ENCODE peak calls at places on chromosomes 7 and 10, in eight cellular contexts. C is NCI-H2029; D is activated CD4-positive, CD25-positive, alpha-beta regulatory T cell; Z is GM12892; A is hypothalamus; J is left ventricle myocardium superior; O is stimulated activated CD4-positive, alpha-beta T cell treated with anti-CD3 and anti-CD28 coated beads, Interleukin-1b, Interleukin-23, amount 100 ng/mL, for 24 hours; R is caudate nucleus. B is an unnamed sample.

GRCh38 chr7:137634356-137634755 is 212.4 kb downstream of the DGKI start:
- DNase-seq in D (no peak), Z (no peak), O (no peak), R (no peak), A (no peak), J (no peak), C (no peak), B (no peak)

GRCh38 chr10:91745086-91745831 is 53.0 kb upstream of the TNKS2 start:
- DNase-seq in J (no peak), O (no peak), A (no peak), C (no peak), Z (no peak), R (no peak), D (no peak), B (no peak)

GRCh38 chr7:86914468-86915054 is 144.9 kb downstream of the ELAPOR2 start:
- DNase-seq in C (no peak), R (no peak), D (no peak), A (no peak), J (no peak), Z (no peak), O (no peak), B (no peak)

GRCh38 chr10:33487014-33487776 is 152.7 kb upstream of the NRP1 start:
- DNase-seq in A (no peak), C (no peak), J (no peak), Z (no peak), D (no peak), R (no peak), O (no peak), B (no peak)

GRCh38 chr7:34058791-34059550 is 153.6 kb downstream of the BMPER start:
- DNase-seq in D (no peak), R (no peak), A (peak), O (no peak), C (no peak), J (peak), Z (no peak), B (no peak)

GRCh38 chr10:48365668-48366067 is 59.2 kb downstream of the MAPK8 start:
- DNase-seq in D (no peak), R (no peak), A (no peak), J (no peak), O (no peak), Z (no peak), C (no peak), B (no peak)

GRCh38 chr10:35194906-35195305 is 68.3 kb downstream of the CREM start:
- DNase-seq in D (no peak), R (no peak), O (no peak), J (no peak), C (peak), A (no peak), Z (no peak), B (no peak)

GRCh38 chr7:51789494-51789893 is 472.9 kb upstream of the COBL start:
- DNase-seq in D (no peak), J (no peak), R (no peak), O (no peak), C (no peak), A (no peak), Z (no peak), B (no peak)

GRCh38 chr10:79081353-79082034 is 12.7 kb downstream of the ZMIZ1 start:
- DNase-seq in A (no peak), C (no peak), D (no peak), Z (no peak), J (peak), O (no peak), R (no peak), B (peak)

GRCh38 chr10:114521250-114521649 is 116.9 kb upstream of the AFAP1L2 start:
- DNase-seq in D (no peak), J (no peak), A (no peak), R (no peak), Z (no peak), O (no peak), C (no peak), B (no peak)

GRCh38 chr7:100865372-100865911 is 1.7 kb upstream of the TRIP6 start:
- DNase-seq in C (no peak), A (no peak), J (no peak), R (peak), O (no peak), D (no peak), Z (no peak), B (no peak)

GRCh38 chr7:123431075-123431614 is 103.2 kb downstream of the IQUB start:
- DNase-seq in R (no peak), C (no peak), A (no peak), Z (no peak), J (no peak), D (no peak), O (no peak), B (no peak)

GRCh38 chr7:118583651-118584050 is 359.1 kb downstream of the ANKRD7 start:
- DNase-seq in D (no peak), Z (no peak), C (no peak), A (no peak), R (no peak), O (no peak), J (no peak), B (no peak)

GRCh38 chr10:118106426-118106825 is 59.7 kb upstream of the RAB11FIP2 start:
- DNase-seq in D (no peak), Z (no peak), A (no peak), J (no peak), R (no peak), C (no peak), O (no peak), B (no peak)

GRCh38 chr10:77421576-77421975 is 216.0 kb downstream of the KCNMA1 start:
- DNase-seq in A (no peak), Z (no peak), D (no peak), C (no peak), O (no peak), J (no peak), R (no peak), B (no peak)

GRCh38 chr10:61376908-61377368 is 76.2 kb downstream of the TMEM26 start:
- DNase-seq in J (no peak), O (no peak), D (no peak), C (no peak), R (no peak), A (no peak), Z (no peak), B (no peak)

GRCh38 chr10:132118366-132118765 is 52.6 kb downstream of the JAKMIP3 start:
- DNase-seq in Z (no peak), C (no peak), R (no peak), O (no peak), J (no peak), A (no peak), D (no peak), B (no peak)

GRCh38 chr7:36301914-36302771 is 87.5 kb upstream of the ANLN start:
- DNase-seq in R (no peak), C (no peak), D (no peak), J (no peak), Z (no peak), A (no peak), O (no peak), B (no peak)

GRCh38 chr7:151272877-151273276 is 24.4 kb upstream of the SMARCD3 start:
- DNase-seq in Z (no peak), D (no peak), C (no peak), R (no peak), J (peak), A (no peak), O (no peak), B (no peak)

GRCh38 chr7:69878015-69878414 is 279.7 kb downstream of the AUTS2 start:
- DNase-seq in R (no peak), O (no peak), A (no peak), C (peak), D (no peak), Z (no peak), J (no peak), B (no peak)

GRCh38 chr7:90298145-90299038 is 22.7 kb downstream of the FAM237B start:
- DNase-seq in O (no peak), R (no peak), Z (no peak), C (peak), A (no peak), D (no peak), J (no peak), B (peak)

GRCh38 chr10:86670290-86670811 is 2.0 kb downstream of the LDB3 start:
- DNase-seq in Z (no peak), R (no peak), J (peak), D (no peak), O (no peak), C (no peak), A (no peak), B (no peak)

GRCh38 chr7:42167206-42167913 is 69.6 kb downstream of the GLI3 start:
- DNase-seq in D (no peak), C (no peak), O (no peak), R (no peak), J (no peak), A (no peak), Z (no peak), B (no peak)

GRCh38 chr10:114163062-114163861 is 10.7 kb downstream of the CCDC186 start:
- DNase-seq in J (no peak), O (no peak), D (no peak), Z (no peak), R (no peak), C (no peak), A (no peak), B (no peak)

GRCh38 chr10:92760609-92761008 is 70.9 kb downstream of the HHEX start:
- DNase-seq in A (no peak), J (no peak), O (no peak), R (no peak), C (no peak), Z (no peak), D (no peak), B (peak)

GRCh38 chr7:1852781-1853618 is 182.9 kb downstream of the ELFN1 start:
- DNase-seq in C (no peak), Z (no peak), J (peak), A (no peak), D (no peak), R (no peak), O (no peak), B (no peak)

GRCh38 chr7:126535176-126535575 is 717.6 kb downstream of the GRM8 start:
- DNase-seq in C (peak), A (no peak), Z (no peak), R (no peak), D (no peak), O (no peak), J (no peak), B (no peak)

GRCh38 chr7:158125721-158126120 is 461.9 kb downstream of the PTPRN2 start:
- DNase-seq in C (no peak), R (no peak), D (no peak), A (no peak), O (no peak), J (no peak), Z (no peak), B (no peak)

GRCh38 chr10:31697271-31698168 is 231.1 kb downstream of the ARHGAP12 start:
- DNase-seq in C (no peak), R (peak), D (no peak), Z (no peak), O (no peak), A (peak), J (peak), B (peak)

GRCh38 chr7:151017953-151018420 is 6.3 kb downstream of the ATG9B start:
- DNase-seq in J (peak), D (peak), C (peak), Z (peak), A (peak), R (peak), O (peak), B (no peak)

GRCh38 chr10:133279961-133280283 is 3.3 kb upstream of the ADAM8 start:
- DNase-seq in O (no peak), Z (no peak), R (no peak), A (no peak), D (no peak), C (no peak), J (no peak), B (no peak)

GRCh38 chr10:126422561-126422960 is 34.3 kb upstream of the ADAM12 start:
- DNase-seq in Z (no peak), O (no peak), C (no peak), A (no peak), D (no peak), J (no peak), R (no peak), B (no peak)

GRCh38 chr10:53601260-53601875 is 828.8 kb upstream of the MBL2 start:
- DNase-seq in D (no peak), A (no peak), R (no peak), O (no peak), C (peak), Z (no peak), J (no peak), B (no peak)

GRCh38 chr10:102935939-102936605 is 18.0 kb downstream of the CNNM2 start:
- DNase-seq in D (no peak), Z (no peak), J (no peak), A (no peak), C (no peak), O (no peak), R (no peak), B (no peak)